ENCODE peak calls at places on chromosomes 7 and 10, in seven cellular contexts. X, H, P, R, B, L and E are unnamed samples.

GRCh38 chr10:113412161-113412560 is 140.7 kb upstream of the HABP2 start:
- DNase-seq in L (no peak), X (no peak), B (no peak), R (no peak), P (no peak), H (no peak), E (no peak)

GRCh38 chr10:70458329-70459060 is 17.0 kb upstream of the NODAL start:
- DNase-seq in X (peak; percentile 30), H (no peak), P (peak; percentile 51), B (peak; percentile 42), L (peak; percentile 86), R (peak; percentile 49), E (no peak)

GRCh38 chr7:30087371-30087770 is 47.4 kb upstream of the MTURN start:
- DNase-seq in X (no peak), R (no peak), H (no peak), B (no peak), L (no peak), P (no peak), E (no peak)

GRCh38 chr7:8190121-8190895 is 71.7 kb downstream of the ICA1 start:
- DNase-seq in R (peak; percentile 13), L (no peak), X (peak; percentile 34), H (no peak), B (no peak), P (peak; percentile 71), E (no peak)

GRCh38 chr10:76111986-76112825 is 680.8 kb downstream of the LRMDA start:
- DNase-seq in H (no peak), X (no peak), R (no peak), L (no peak), B (no peak), P (no peak), E (no peak)

GRCh38 chr10:95415631-95416031 is 124.8 kb upstream of the PDLIM1 start:
- DNase-seq in R (no peak), L (peak; percentile 63), H (no peak), X (no peak), P (no peak), B (no peak), E (no peak)

GRCh38 chr7:151439855-151440798 is at the start of gene CRYGN:
- DNase-seq in L (no peak), P (no peak), B (no peak), H (no peak), X (no peak), R (no peak), E (no peak)

GRCh38 chr10:99798031-99798430 is 15.6 kb downstream of the ABCC2 start:
- DNase-seq in P (no peak), X (no peak), B (no peak), H (no peak), L (no peak), R (no peak), E (no peak)

GRCh38 chr7:69723663-69724062 is 125.4 kb downstream of the AUTS2 start:
- DNase-seq in P (no peak), H (no peak), L (no peak), R (no peak), X (no peak), B (no peak), E (no peak)

GRCh38 chr7:44131173-44132009 is 8.0 kb upstream of the POLD2 start:
- DNase-seq in X (no peak), H (no peak), R (no peak), B (no peak), L (no peak), P (no peak), E (no peak)

GRCh38 chr7:5094641-5095040 is 49.0 kb downstream of the RBAK start:
- DNase-seq in R (no peak), B (no peak), L (no peak), P (no peak), H (no peak), X (no peak), E (no peak)

GRCh38 chr7:45647426-45647825 is 73.3 kb downstream of the ADCY1 start:
- DNase-seq in P (no peak), B (peak; percentile 23), X (no peak), H (no peak), R (no peak), L (no peak), E (no peak)

GRCh38 chr10:74079914-74080590 is 70.6 kb downstream of the AP3M1 start:
- DNase-seq in X (peak; percentile 52), P (no peak), B (no peak), R (no peak), H (no peak), L (no peak), E (no peak)

GRCh38 chr7:1537631-1538412 is 7.3 kb downstream of the MAFK start:
- DNase-seq in X (no peak), H (no peak), P (peak; percentile 92), R (no peak), B (peak; percentile 69), L (peak; percentile 95), E (no peak)

GRCh38 chr7:57651006-57651405 is 201.0 kb downstream of the ZNF716 start:
- DNase-seq in X (no peak), B (no peak), H (no peak), R (no peak), P (no peak), L (no peak), E (no peak)

GRCh38 chr10:20355915-20356314 is 539.7 kb downstream of the PLXDC2 start:
- DNase-seq in R (no peak), P (no peak), L (no peak), H (no peak), X (no peak), B (no peak), E (no peak)

GRCh38 chr10:125094826-125095225 is 65.5 kb downstream of the CTBP2 start:
- DNase-seq in B (no peak), L (no peak), H (no peak), X (no peak), P (no peak), R (no peak), E (no peak)

GRCh38 chr7:80095545-80095944 is 39.1 kb upstream of the GNAI1 start:
- DNase-seq in B (no peak), H (no peak), R (no peak), P (no peak), X (no peak), L (no peak), E (no peak)

GRCh38 chr7:36614954-36615353 is 109.3 kb downstream of the AOAH start:
- DNase-seq in P (no peak), X (no peak), L (no peak), R (no peak), B (no peak), H (no peak), E (no peak)

GRCh38 chr10:86363184-86363832 is 3.3 kb downstream of the GRID1 start:
- DNase-seq in H (no peak), X (peak; percentile 35), B (no peak), P (no peak), L (peak; percentile 57), R (no peak), E (no peak)

GRCh38 chr7:140621326-140622035 is 19.1 kb downstream of the DENND2A start:
- DNase-seq in H (no peak), P (no peak), X (no peak), L (no peak), R (no peak), B (no peak), E (no peak)

GRCh38 chr10:93154531-93154930 is 80.8 kb downstream of the CYP26A1 start:
- DNase-seq in B (no peak), H (no peak), P (no peak), R (no peak), X (no peak), L (no peak), E (no peak)

GRCh38 chr7:30168800-30169584 is 34.2 kb downstream of the MTURN start:
- DNase-seq in X (no peak), H (no peak), L (no peak), B (no peak), R (no peak), P (no peak), E (no peak)

GRCh38 chr10:89327803-89328441 is at the start of gene IFIT3:
- DNase-seq in L (peak; percentile 66), X (peak; percentile 18), P (peak; percentile 51), B (peak; percentile 34), H (no peak), R (no peak), E (no peak)

GRCh38 chr7:137606061-137606674 is 240.6 kb downstream of the DGKI start:
- DNase-seq in R (no peak), P (no peak), L (no peak), B (no peak), X (no peak), H (peak; percentile 41), E (no peak)

GRCh38 chr7:127715901-127716300 is 63.9 kb downstream of the SND1 start:
- DNase-seq in R (no peak), X (no peak), P (no peak), L (no peak), H (no peak), B (no peak), E (no peak)

GRCh38 chr7:30925117-30925516 is 13.5 kb downstream of the AQP1 start:
- DNase-seq in X (no peak), H (no peak), R (no peak), P (no peak), B (no peak), L (no peak), E (no peak)

GRCh38 chr10:132891994-132892393 is 50.4 kb downstream of the CFAP46 start:
- DNase-seq in R (no peak), H (no peak), X (no peak), P (peak; percentile 25), L (peak; percentile 46), B (no peak), E (no peak)

GRCh38 chr7:54796150-54796549 is 37.1 kb upstream of the SEC61G start:
- DNase-seq in B (no peak), X (no peak), P (no peak), R (no peak), H (no peak), L (no peak), E (no peak)

GRCh38 chr10:31318854-31319601 is at the start of gene ZEB1:
- DNase-seq in P (peak; percentile 90), R (peak; percentile 78), B (peak; percentile 68), X (peak; percentile 90), L (peak; percentile 86), H (peak; percentile 84), E (peak; percentile 80)